ENCODE peak calls at places on chromosomes 7 and 10, in five cellular contexts. H, D, A, E and V are unnamed samples.

GRCh38 chr7:510061-510481 is 9.6 kb downstream of the PDGFA start:
- DNase-seq in E (no peak), H (no peak), D (no peak), A (no peak), V (no peak)

GRCh38 chr10:3455385-3456334 is 283.1 kb upstream of the PITRM1 start:
- DNase-seq in H (no peak), D (no peak), E (no peak), A (no peak), V (no peak)

GRCh38 chr10:78336402-78336791 is 302.7 kb downstream of the RPS24 start:
- DNase-seq in D (peak), E (no peak), A (no peak), H (peak), V (no peak)

GRCh38 chr10:47046321-47047126 is 135.3 kb downstream of the PTPN20 start:
- DNase-seq in D (no peak), H (no peak), A (no peak), E (no peak), V (no peak)

GRCh38 chr7:99224263-99224947 is 16.5 kb upstream of the KPNA7 start:
- DNase-seq in D (peak), E (no peak), A (no peak), H (no peak), V (peak)

GRCh38 chr10:60573342-60573741 is 183.7 kb upstream of the ANK3 start:
- DNase-seq in D (no peak), E (no peak), A (peak), H (no peak), V (no peak)

GRCh38 chr7:30846378-30846777 is 65.3 kb upstream of the AQP1 start:
- DNase-seq in D (no peak), H (no peak), E (no peak), A (no peak), V (peak)

GRCh38 chr10:14304029-14304428 is 26.7 kb downstream of the FRMD4A start:
- DNase-seq in A (no peak), E (no peak), H (no peak), D (no peak), V (no peak)

GRCh38 chr7:101410743-101411476 is 48.2 kb downstream of the COL26A1 start:
- DNase-seq in D (peak), H (no peak), A (peak), E (no peak), V (no peak)

GRCh38 chr10:75405201-75406143 is 3.9 kb upstream of the ZNF503 start:
- DNase-seq in E (no peak), H (no peak), D (no peak), A (no peak), V (no peak)

GRCh38 chr7:116342125-116342524 is 131.8 kb downstream of the TES start:
- DNase-seq in A (no peak), E (no peak), D (no peak), H (no peak), V (no peak)

GRCh38 chr7:41328544-41328943 is 374.3 kb downstream of the INHBA start:
- DNase-seq in E (no peak), A (no peak), D (peak), H (no peak), V (no peak)

GRCh38 chr7:28921822-28922221 is 36.3 kb downstream of the TRIL start:
- DNase-seq in H (peak), E (peak), D (peak), A (peak), V (peak)

GRCh38 chr7:128217030-128217805 is 23.9 kb upstream of the LEP start:
- DNase-seq in E (no peak), A (no peak), H (peak), D (peak), V (no peak)